ENCODE peak calls at places on chromosome 1, in seven cellular contexts. L is CD4-positive, alpha-beta memory T cell; Q is CD4-positive, alpha-beta T cell; E is epithelial cell of esophagus; A is ACHN; N is stimulated activated CD4-positive, alpha-beta T cell treated with anti-CD3 and anti-CD28 coated beads, Interleukin-15, amount 100 ng/mL, for 1 hour; G is lung. T is an unnamed sample.
A peak's percentile ranks its signal among the peaks of the same experiment; 100 is the strongest.

GRCh38 chr1:246448373-246448772 is 58.7 kb downstream of the SMYD3 start:
- DNase-seq in N (no peak), E (peak; percentile 39), L (no peak), Q (no peak), G (no peak), A (no peak), T (no peak)

GRCh38 chr1:226735576-226735975 is 3.5 kb downstream of the ITPKB start:
- DNase-seq in A (no peak), E (no peak), G (no peak), L (no peak), Q (no peak), N (no peak), T (no peak)

GRCh38 chr1:159089184-159089791 is 12.7 kb upstream of the AIM2 start:
- DNase-seq in Q (no peak), N (no peak), E (no peak), G (no peak), L (peak; percentile 57), A (peak; percentile 43), T (peak; percentile 17)

GRCh38 chr1:25555753-25556092 is 12.3 kb downstream of the LDLRAP1 start:
- DNase-seq in L (no peak), E (no peak), A (no peak), N (no peak), G (no peak), Q (no peak), T (no peak)

GRCh38 chr1:59276317-59276914 is 20.5 kb upstream of the FGGY start:
- DNase-seq in G (no peak), E (peak; percentile 51), L (no peak), A (no peak), Q (no peak), N (no peak), T (no peak)

GRCh38 chr1:111604931-111605330 is 14.7 kb upstream of the RAP1A start:
- DNase-seq in Q (no peak), G (no peak), A (peak; percentile 77), L (no peak), N (no peak), E (peak; percentile 82), T (no peak)

GRCh38 chr1:88016947-88017346 is 667.1 kb upstream of the PKN2 start:
- DNase-seq in Q (no peak), G (no peak), N (no peak), E (no peak), L (no peak), A (no peak), T (no peak)

GRCh38 chr1:229260297-229260696 is 10.6 kb upstream of the RAB4A start:
- DNase-seq in E (no peak), Q (no peak), G (no peak), A (no peak), N (no peak), L (no peak), T (no peak)

GRCh38 chr1:7299994-7300393 is 471.1 kb upstream of the VAMP3 start:
- DNase-seq in L (no peak), G (peak; percentile 9), Q (no peak), N (no peak), E (peak; percentile 30), A (peak; percentile 12), T (peak; percentile 38)